ENCODE peak calls at places on chromosomes 7 and 10, in five cellular contexts. One of them, this sample, is unnamed.

GRCh38 chr7:36742911-36743775 is 18.8 kb upstream of the AOAH start:
- DNase-seq in activated T-cell treated with anti-CD3 and anti-CD28 coated beads, Interleukin-2, amount 50 U/mL, for 4 hours: no peak
- DNase-seq in HCT116: no peak
- DNase-seq in cardiac fibroblast: no peak
- DNase-seq in fibroblast of pulmonary artery: no peak
- DNase-seq in this sample: no peak

GRCh38 chr10:56181607-56182006 is 179.5 kb downstream of the ZWINT start:
- DNase-seq in activated T-cell treated with anti-CD3 and anti-CD28 coated beads, Interleukin-2, amount 50 U/mL, for 4 hours: no peak
- DNase-seq in HCT116: no peak
- DNase-seq in cardiac fibroblast: no peak
- DNase-seq in fibroblast of pulmonary artery: no peak
- DNase-seq in this sample: no peak

GRCh38 chr10:7626283-7626682 is 40.5 kb downstream of the ITIH5 start:
- DNase-seq in activated T-cell treated with anti-CD3 and anti-CD28 coated beads, Interleukin-2, amount 50 U/mL, for 4 hours: no peak
- DNase-seq in HCT116: no peak
- DNase-seq in cardiac fibroblast: peak
- DNase-seq in fibroblast of pulmonary artery: peak
- DNase-seq in this sample: no peak

GRCh38 chr10:89086801-89087513 is 96.4 kb downstream of the FAS start:
- DNase-seq in activated T-cell treated with anti-CD3 and anti-CD28 coated beads, Interleukin-2, amount 50 U/mL, for 4 hours: peak
- DNase-seq in HCT116: no peak
- DNase-seq in cardiac fibroblast: peak
- DNase-seq in fibroblast of pulmonary artery: peak
- DNase-seq in this sample: no peak

GRCh38 chr10:91335147-91335546 is 75.0 kb upstream of the HECTD2 start:
- DNase-seq in activated T-cell treated with anti-CD3 and anti-CD28 coated beads, Interleukin-2, amount 50 U/mL, for 4 hours: no peak
- DNase-seq in HCT116: peak
- DNase-seq in cardiac fibroblast: no peak
- DNase-seq in fibroblast of pulmonary artery: no peak
- DNase-seq in this sample: no peak

GRCh38 chr10:14878266-14879054 is at the start of gene SUV39H2:
- DNase-seq in activated T-cell treated with anti-CD3 and anti-CD28 coated beads, Interleukin-2, amount 50 U/mL, for 4 hours: peak
- DNase-seq in HCT116: peak
- DNase-seq in cardiac fibroblast: peak
- DNase-seq in fibroblast of pulmonary artery: peak
- DNase-seq in this sample: peak

GRCh38 chr10:73905256-73906018 is 5.5 kb upstream of the PLAU start:
- DNase-seq in activated T-cell treated with anti-CD3 and anti-CD28 coated beads, Interleukin-2, amount 50 U/mL, for 4 hours: no peak
- DNase-seq in HCT116: no peak
- DNase-seq in cardiac fibroblast: no peak
- DNase-seq in fibroblast of pulmonary artery: no peak
- DNase-seq in this sample: no peak

GRCh38 chr7:157555308-157555707 is 218.5 kb downstream of the DNAJB6 start:
- DNase-seq in activated T-cell treated with anti-CD3 and anti-CD28 coated beads, Interleukin-2, amount 50 U/mL, for 4 hours: no peak
- DNase-seq in HCT116: no peak
- DNase-seq in cardiac fibroblast: no peak
- DNase-seq in fibroblast of pulmonary artery: peak
- DNase-seq in this sample: no peak

GRCh38 chr7:13915891-13916290 is 73.6 kb downstream of the ETV1 start:
- DNase-seq in activated T-cell treated with anti-CD3 and anti-CD28 coated beads, Interleukin-2, amount 50 U/mL, for 4 hours: no peak
- DNase-seq in HCT116: no peak
- DNase-seq in cardiac fibroblast: no peak
- DNase-seq in fibroblast of pulmonary artery: no peak
- DNase-seq in this sample: no peak

GRCh38 chr7:44685723-44686122 is 62.9 kb upstream of the ZMIZ2 start:
- DNase-seq in activated T-cell treated with anti-CD3 and anti-CD28 coated beads, Interleukin-2, amount 50 U/mL, for 4 hours: no peak
- DNase-seq in HCT116: no peak
- DNase-seq in cardiac fibroblast: no peak
- DNase-seq in fibroblast of pulmonary artery: no peak
- DNase-seq in this sample: no peak

GRCh38 chr10:34872820-34873219 is 57.7 kb upstream of the PARD3 start:
- DNase-seq in activated T-cell treated with anti-CD3 and anti-CD28 coated beads, Interleukin-2, amount 50 U/mL, for 4 hours: no peak
- DNase-seq in HCT116: no peak
- DNase-seq in cardiac fibroblast: no peak
- DNase-seq in fibroblast of pulmonary artery: no peak
- DNase-seq in this sample: no peak

GRCh38 chr10:48671914-48672595 is 12.6 kb upstream of the WDFY4 start:
- DNase-seq in activated T-cell treated with anti-CD3 and anti-CD28 coated beads, Interleukin-2, amount 50 U/mL, for 4 hours: no peak
- DNase-seq in HCT116: no peak
- DNase-seq in cardiac fibroblast: no peak
- DNase-seq in fibroblast of pulmonary artery: no peak
- DNase-seq in this sample: no peak

GRCh38 chr7:138963675-138964074 is 17.5 kb downstream of the KIAA1549 start:
- DNase-seq in activated T-cell treated with anti-CD3 and anti-CD28 coated beads, Interleukin-2, amount 50 U/mL, for 4 hours: no peak
- DNase-seq in HCT116: no peak
- DNase-seq in cardiac fibroblast: no peak
- DNase-seq in fibroblast of pulmonary artery: no peak
- DNase-seq in this sample: no peak

GRCh38 chr10:110522365-110522988 is 24.8 kb downstream of the DUSP5 start:
- DNase-seq in activated T-cell treated with anti-CD3 and anti-CD28 coated beads, Interleukin-2, amount 50 U/mL, for 4 hours: no peak
- DNase-seq in HCT116: no peak
- DNase-seq in cardiac fibroblast: peak
- DNase-seq in fibroblast of pulmonary artery: peak
- DNase-seq in this sample: no peak

GRCh38 chr7:2689951-2690705 is 2.1 kb downstream of the AMZ1 start:
- DNase-seq in activated T-cell treated with anti-CD3 and anti-CD28 coated beads, Interleukin-2, amount 50 U/mL, for 4 hours: no peak
- DNase-seq in HCT116: no peak
- DNase-seq in cardiac fibroblast: peak
- DNase-seq in fibroblast of pulmonary artery: peak
- DNase-seq in this sample: no peak

GRCh38 chr10:72226418-72227027 is 10.4 kb upstream of the ASCC1 start:
- DNase-seq in activated T-cell treated with anti-CD3 and anti-CD28 coated beads, Interleukin-2, amount 50 U/mL, for 4 hours: no peak
- DNase-seq in HCT116: no peak
- DNase-seq in cardiac fibroblast: no peak
- DNase-seq in fibroblast of pulmonary artery: no peak
- DNase-seq in this sample: no peak

GRCh38 chr7:4665661-4666060 is 16.4 kb upstream of the FOXK1 start:
- DNase-seq in activated T-cell treated with anti-CD3 and anti-CD28 coated beads, Interleukin-2, amount 50 U/mL, for 4 hours: no peak
- DNase-seq in HCT116: no peak
- DNase-seq in cardiac fibroblast: peak
- DNase-seq in fibroblast of pulmonary artery: peak
- DNase-seq in this sample: no peak

GRCh38 chr7:40720401-40720800 is 585.6 kb downstream of the SUGCT start:
- DNase-seq in activated T-cell treated with anti-CD3 and anti-CD28 coated beads, Interleukin-2, amount 50 U/mL, for 4 hours: no peak
- DNase-seq in HCT116: no peak
- DNase-seq in cardiac fibroblast: peak
- DNase-seq in fibroblast of pulmonary artery: no peak
- DNase-seq in this sample: no peak

GRCh38 chr10:59627366-59628018 is 82.2 kb downstream of the SLC16A9 start:
- DNase-seq in activated T-cell treated with anti-CD3 and anti-CD28 coated beads, Interleukin-2, amount 50 U/mL, for 4 hours: no peak
- DNase-seq in HCT116: no peak
- DNase-seq in cardiac fibroblast: no peak
- DNase-seq in fibroblast of pulmonary artery: no peak
- DNase-seq in this sample: no peak

GRCh38 chr7:150381096-150381495 is 2.0 kb downstream of the ZNF775 start:
- DNase-seq in activated T-cell treated with anti-CD3 and anti-CD28 coated beads, Interleukin-2, amount 50 U/mL, for 4 hours: no peak
- DNase-seq in HCT116: no peak
- DNase-seq in cardiac fibroblast: no peak
- DNase-seq in fibroblast of pulmonary artery: no peak
- DNase-seq in this sample: no peak

GRCh38 chr7:121029302-121029701 is 40.8 kb downstream of the CPED1 start:
- DNase-seq in activated T-cell treated with anti-CD3 and anti-CD28 coated beads, Interleukin-2, amount 50 U/mL, for 4 hours: no peak
- DNase-seq in HCT116: no peak
- DNase-seq in cardiac fibroblast: no peak
- DNase-seq in fibroblast of pulmonary artery: no peak
- DNase-seq in this sample: no peak

GRCh38 chr7:84187813-84188212 is 6.8 kb downstream of the SEMA3A start:
- DNase-seq in activated T-cell treated with anti-CD3 and anti-CD28 coated beads, Interleukin-2, amount 50 U/mL, for 4 hours: no peak
- DNase-seq in HCT116: no peak
- DNase-seq in cardiac fibroblast: peak
- DNase-seq in fibroblast of pulmonary artery: peak
- DNase-seq in this sample: no peak

This sample was measured in cerebellar cortex.